ENCODE peak calls at places on chromosomes 2 and 18, in eight cellular contexts. One of them, this sample, is unnamed.

GRCh38 chr2:127145255-127145899 is 38.4 kb upstream of the BIN1 start:
- DNase-seq in astrocyte of the spinal cord: peak
- DNase-seq in astrocyte of the cerebellum: no peak
- DNase-seq in PC-9: no peak
- DNase-seq in bronchial epithelial cell: peak
- DNase-seq in suprapubic skin: no peak
- DNase-seq in CD8-positive, alpha-beta T cell: no peak
- DNase-seq in brain microvascular endothelial cell: no peak
- DNase-seq in this sample: peak

GRCh38 chr2:143152219-143152618 is 23.0 kb downstream of the ARHGAP15 start:
- DNase-seq in suprapubic skin: no peak
- DNase-seq in bronchial epithelial cell: no peak
- DNase-seq in brain microvascular endothelial cell: no peak
- DNase-seq in CD8-positive, alpha-beta T cell: no peak
- DNase-seq in astrocyte of the spinal cord: no peak
- DNase-seq in PC-9: no peak
- DNase-seq in astrocyte of the cerebellum: no peak
- DNase-seq in this sample: no peak

GRCh38 chr2:140344842-140345241 is 1564.7 kb upstream of the NXPH2 start:
- DNase-seq in astrocyte of the cerebellum: no peak
- DNase-seq in PC-9: no peak
- DNase-seq in brain microvascular endothelial cell: peak
- DNase-seq in CD8-positive, alpha-beta T cell: no peak
- DNase-seq in bronchial epithelial cell: no peak
- DNase-seq in astrocyte of the spinal cord: no peak
- DNase-seq in suprapubic skin: no peak
- DNase-seq in this sample: peak

GRCh38 chr2:152513681-152514080 is 178.7 kb downstream of the FMNL2 start:
- DNase-seq in brain microvascular endothelial cell: peak
- DNase-seq in PC-9: peak
- DNase-seq in astrocyte of the cerebellum: no peak
- DNase-seq in astrocyte of the spinal cord: peak
- DNase-seq in bronchial epithelial cell: peak
- DNase-seq in CD8-positive, alpha-beta T cell: no peak
- DNase-seq in suprapubic skin: no peak
- DNase-seq in this sample: peak

GRCh38 chr18:60568211-60568610 is 195.6 kb upstream of the MC4R start:
- DNase-seq in brain microvascular endothelial cell: no peak
- DNase-seq in bronchial epithelial cell: no peak
- DNase-seq in astrocyte of the spinal cord: no peak
- DNase-seq in astrocyte of the cerebellum: no peak
- DNase-seq in CD8-positive, alpha-beta T cell: no peak
- DNase-seq in suprapubic skin: no peak
- DNase-seq in PC-9: no peak
- DNase-seq in this sample: peak

GRCh38 chr18:73646196-73646595 is 501.4 kb downstream of the FBXO15 start:
- DNase-seq in bronchial epithelial cell: peak
- DNase-seq in astrocyte of the cerebellum: no peak
- DNase-seq in brain microvascular endothelial cell: no peak
- DNase-seq in astrocyte of the spinal cord: no peak
- DNase-seq in CD8-positive, alpha-beta T cell: no peak
- DNase-seq in PC-9: no peak
- DNase-seq in suprapubic skin: no peak
- DNase-seq in this sample: peak

GRCh38 chr2:39696072-39696471 is 30.4 kb downstream of the TMEM178A start:
- DNase-seq in bronchial epithelial cell: peak
- DNase-seq in astrocyte of the cerebellum: peak
- DNase-seq in astrocyte of the spinal cord: peak
- DNase-seq in brain microvascular endothelial cell: peak
- DNase-seq in suprapubic skin: no peak
- DNase-seq in PC-9: peak
- DNase-seq in CD8-positive, alpha-beta T cell: no peak
- DNase-seq in this sample: peak

GRCh38 chr18:76126327-76126726 is 368.7 kb downstream of the ZNF516 start:
- DNase-seq in suprapubic skin: no peak
- DNase-seq in brain microvascular endothelial cell: no peak
- DNase-seq in PC-9: no peak
- DNase-seq in bronchial epithelial cell: no peak
- DNase-seq in astrocyte of the spinal cord: no peak
- DNase-seq in CD8-positive, alpha-beta T cell: no peak
- DNase-seq in astrocyte of the cerebellum: no peak
- DNase-seq in this sample: no peak

GRCh38 chr18:9362869-9363268 is 28.3 kb downstream of the TWSG1 start:
- DNase-seq in CD8-positive, alpha-beta T cell: no peak
- DNase-seq in astrocyte of the spinal cord: no peak
- DNase-seq in suprapubic skin: no peak
- DNase-seq in PC-9: peak
- DNase-seq in astrocyte of the cerebellum: no peak
- DNase-seq in bronchial epithelial cell: peak
- DNase-seq in brain microvascular endothelial cell: no peak
- DNase-seq in this sample: no peak

GRCh38 chr18:36314754-36315153 is 17.2 kb downstream of the FHOD3 start:
- DNase-seq in CD8-positive, alpha-beta T cell: no peak
- DNase-seq in PC-9: peak
- DNase-seq in astrocyte of the cerebellum: peak
- DNase-seq in brain microvascular endothelial cell: peak
- DNase-seq in astrocyte of the spinal cord: peak
- DNase-seq in suprapubic skin: no peak
- DNase-seq in bronchial epithelial cell: peak
- DNase-seq in this sample: peak

GRCh38 chr2:176130153-176130916 is 830 bp downstream of the HOXD8 start:
- DNase-seq in astrocyte of the cerebellum: no peak
- DNase-seq in astrocyte of the spinal cord: peak
- DNase-seq in brain microvascular endothelial cell: no peak
- DNase-seq in bronchial epithelial cell: no peak
- DNase-seq in suprapubic skin: peak
- DNase-seq in PC-9: peak
- DNase-seq in CD8-positive, alpha-beta T cell: no peak
- DNase-seq in this sample: no peak

GRCh38 chr18:73677458-73677857 is 470.2 kb downstream of the FBXO15 start:
- DNase-seq in PC-9: no peak
- DNase-seq in brain microvascular endothelial cell: no peak
- DNase-seq in astrocyte of the cerebellum: no peak
- DNase-seq in suprapubic skin: no peak
- DNase-seq in bronchial epithelial cell: no peak
- DNase-seq in astrocyte of the spinal cord: no peak
- DNase-seq in CD8-positive, alpha-beta T cell: no peak
- DNase-seq in this sample: peak

GRCh38 chr2:172710584-172711024 is 25.0 kb upstream of the RAPGEF4 start:
- DNase-seq in astrocyte of the cerebellum: peak
- DNase-seq in suprapubic skin: no peak
- DNase-seq in bronchial epithelial cell: peak
- DNase-seq in astrocyte of the spinal cord: peak
- DNase-seq in CD8-positive, alpha-beta T cell: no peak
- DNase-seq in brain microvascular endothelial cell: peak
- DNase-seq in PC-9: peak
- DNase-seq in this sample: peak

GRCh38 chr2:71532327-71532726 is 79.0 kb downstream of the DYSF start:
- DNase-seq in suprapubic skin: peak
- DNase-seq in bronchial epithelial cell: no peak
- DNase-seq in brain microvascular endothelial cell: no peak
- DNase-seq in astrocyte of the spinal cord: no peak
- DNase-seq in astrocyte of the cerebellum: no peak
- DNase-seq in CD8-positive, alpha-beta T cell: no peak
- DNase-seq in PC-9: no peak
- DNase-seq in this sample: no peak

DNA sequence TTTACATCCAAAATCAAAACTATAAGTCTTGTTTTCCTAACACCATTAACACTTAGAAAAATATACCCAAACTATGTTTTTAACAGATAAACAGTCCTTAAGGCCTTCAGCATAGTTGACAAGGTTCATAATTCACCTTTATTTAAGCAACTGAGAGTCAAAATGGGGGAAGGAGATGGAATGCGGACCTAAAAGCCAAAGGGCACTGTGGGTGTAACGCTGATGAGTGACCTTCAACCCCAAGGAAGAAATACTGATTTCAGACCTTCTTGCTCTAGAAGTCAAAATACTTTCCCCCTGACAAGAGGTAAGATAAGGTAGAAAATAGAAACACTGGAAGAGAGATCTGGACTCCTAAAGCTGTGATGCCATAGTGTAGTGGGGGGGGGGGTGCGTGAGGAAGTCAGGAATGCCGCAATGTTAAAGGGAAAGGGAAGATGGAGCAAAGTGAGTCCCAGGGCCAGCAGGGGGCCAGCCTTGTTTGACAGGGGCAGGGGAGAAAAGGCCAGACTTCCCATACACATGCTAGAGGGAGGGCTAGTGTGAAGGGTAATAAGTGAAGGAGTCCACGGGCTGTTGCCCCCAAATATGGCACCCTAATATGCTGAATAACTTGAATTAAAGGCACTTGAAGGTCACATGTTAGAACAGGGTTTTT is 31.4 kb downstream of the CCDC93 start:
- DNase-seq in suprapubic skin: no peak
- DNase-seq in astrocyte of the cerebellum: no peak
- DNase-seq in astrocyte of the spinal cord: no peak
- DNase-seq in CD8-positive, alpha-beta T cell: no peak
- DNase-seq in bronchial epithelial cell: no peak
- DNase-seq in PC-9: no peak
- DNase-seq in brain microvascular endothelial cell: no peak
- DNase-seq in this sample: no peak
- TF ChIP-seq CTCF in suprapubic skin: no peak
- TF ChIP-seq CTCF in astrocyte of the cerebellum: no peak
- TF ChIP-seq CTCF in astrocyte of the spinal cord: no peak
- TF ChIP-seq CTCF in CD8-positive, alpha-beta T cell: no peak
- TF ChIP-seq CTCF in bronchial epithelial cell: no peak
- TF ChIP-seq CTCF in PC-9: no peak
- TF ChIP-seq CTCF in brain microvascular endothelial cell: peak
- TF ChIP-seq CTCF in this sample: no peak

DNA sequence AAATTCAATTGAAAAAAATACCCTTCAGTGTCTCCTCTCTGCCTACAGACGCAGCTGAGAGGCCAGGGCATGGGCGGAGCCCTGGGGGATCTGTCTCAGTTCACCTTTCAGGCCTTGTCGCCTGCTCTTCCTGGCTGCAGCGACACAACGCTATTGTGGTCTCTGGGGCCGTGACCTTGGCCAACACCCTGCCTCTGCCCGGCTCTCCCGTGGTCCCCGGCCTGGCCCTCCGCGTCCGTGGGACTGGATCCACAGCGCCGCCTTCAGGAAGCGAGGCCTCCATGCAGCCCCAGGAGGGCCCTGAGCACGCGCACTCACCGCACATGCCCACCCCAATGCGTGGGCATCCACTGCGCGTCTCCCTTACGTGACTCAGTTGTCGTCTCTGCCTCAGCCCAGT is 81.1 kb downstream of the MRPS9 start:
- DNase-seq in brain microvascular endothelial cell: no peak
- DNase-seq in bronchial epithelial cell: no peak
- DNase-seq in astrocyte of the cerebellum: no peak
- DNase-seq in PC-9: no peak
- DNase-seq in suprapubic skin: no peak
- DNase-seq in CD8-positive, alpha-beta T cell: no peak
- DNase-seq in astrocyte of the spinal cord: no peak
- DNase-seq in this sample: no peak
- TF ChIP-seq CTCF in brain microvascular endothelial cell: peak
- TF ChIP-seq CTCF in bronchial epithelial cell: peak
- TF ChIP-seq CTCF in astrocyte of the cerebellum: peak
- TF ChIP-seq CTCF in PC-9: no peak
- TF ChIP-seq CTCF in suprapubic skin: no peak
- TF ChIP-seq CTCF in CD8-positive, alpha-beta T cell: no peak
- TF ChIP-seq CTCF in astrocyte of the spinal cord: peak
- TF ChIP-seq CTCF in this sample: peak

DNA sequence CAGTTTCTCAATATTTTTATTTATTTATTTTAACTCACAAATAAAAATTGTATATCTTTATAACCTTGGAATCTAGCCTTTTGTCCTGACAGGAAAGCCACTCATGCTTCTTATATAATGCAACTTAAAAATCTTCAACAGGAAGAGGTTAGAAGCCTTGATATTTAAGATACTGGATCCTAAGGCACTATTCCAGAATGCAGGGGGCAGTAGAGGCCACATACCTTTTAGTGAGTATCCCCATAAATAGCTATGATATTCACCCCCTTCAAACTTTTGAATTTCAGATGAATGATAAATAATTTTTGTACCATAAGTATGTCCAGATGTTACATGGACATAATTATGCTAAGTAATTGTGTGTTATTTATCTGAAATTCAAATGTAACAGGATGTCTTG is 592.7 kb upstream of the VRK2 start:
- DNase-seq in astrocyte of the cerebellum: no peak
- DNase-seq in PC-9: no peak
- DNase-seq in CD8-positive, alpha-beta T cell: no peak
- DNase-seq in astrocyte of the spinal cord: no peak
- DNase-seq in brain microvascular endothelial cell: no peak
- DNase-seq in suprapubic skin: no peak
- DNase-seq in bronchial epithelial cell: no peak
- DNase-seq in this sample: no peak
- TF ChIP-seq CTCF in astrocyte of the cerebellum: peak
- TF ChIP-seq CTCF in PC-9: peak
- TF ChIP-seq CTCF in CD8-positive, alpha-beta T cell: no peak
- TF ChIP-seq CTCF in astrocyte of the spinal cord: no peak
- TF ChIP-seq CTCF in brain microvascular endothelial cell: peak
- TF ChIP-seq CTCF in suprapubic skin: no peak
- TF ChIP-seq CTCF in bronchial epithelial cell: no peak
- TF ChIP-seq CTCF in this sample: peak

GRCh38 chr2:133666621-133667020 is 98.4 kb upstream of the NCKAP5 start:
- DNase-seq in suprapubic skin: no peak
- DNase-seq in astrocyte of the spinal cord: no peak
- DNase-seq in CD8-positive, alpha-beta T cell: no peak
- DNase-seq in astrocyte of the cerebellum: no peak
- DNase-seq in bronchial epithelial cell: peak
- DNase-seq in brain microvascular endothelial cell: peak
- DNase-seq in PC-9: no peak
- DNase-seq in this sample: peak
- TF ChIP-seq CTCF in suprapubic skin: no peak
- TF ChIP-seq CTCF in astrocyte of the spinal cord: no peak
- TF ChIP-seq CTCF in CD8-positive, alpha-beta T cell: no peak
- TF ChIP-seq CTCF in astrocyte of the cerebellum: no peak
- TF ChIP-seq CTCF in bronchial epithelial cell: no peak
- TF ChIP-seq CTCF in brain microvascular endothelial cell: no peak
- TF ChIP-seq CTCF in PC-9: no peak
- TF ChIP-seq CTCF in this sample: no peak

GRCh38 chr2:207710814-207711740 is at the start of gene CCNYL1:
- DNase-seq in astrocyte of the cerebellum: peak
- DNase-seq in astrocyte of the spinal cord: peak
- DNase-seq in brain microvascular endothelial cell: peak
- DNase-seq in PC-9: peak
- DNase-seq in bronchial epithelial cell: peak
- DNase-seq in CD8-positive, alpha-beta T cell: peak
- DNase-seq in suprapubic skin: peak
- DNase-seq in this sample: peak
- TF ChIP-seq CTCF in astrocyte of the cerebellum: no peak
- TF ChIP-seq CTCF in astrocyte of the spinal cord: peak
- TF ChIP-seq CTCF in brain microvascular endothelial cell: peak
- TF ChIP-seq CTCF in PC-9: no peak
- TF ChIP-seq CTCF in bronchial epithelial cell: peak
- TF ChIP-seq CTCF in CD8-positive, alpha-beta T cell: no peak
- TF ChIP-seq CTCF in suprapubic skin: no peak
- TF ChIP-seq CTCF in this sample: peak

GRCh38 chr2:27582695-27583389 is at the start of gene ZNF512:
- DNase-seq in PC-9: peak
- DNase-seq in astrocyte of the cerebellum: peak
- DNase-seq in bronchial epithelial cell: peak
- DNase-seq in suprapubic skin: peak
- DNase-seq in brain microvascular endothelial cell: peak
- DNase-seq in astrocyte of the spinal cord: peak
- DNase-seq in CD8-positive, alpha-beta T cell: peak
- DNase-seq in this sample: peak
- TF ChIP-seq CTCF in PC-9: no peak
- TF ChIP-seq CTCF in astrocyte of the cerebellum: no peak
- TF ChIP-seq CTCF in bronchial epithelial cell: peak
- TF ChIP-seq CTCF in suprapubic skin: peak
- TF ChIP-seq CTCF in brain microvascular endothelial cell: peak
- TF ChIP-seq CTCF in astrocyte of the spinal cord: no peak
- TF ChIP-seq CTCF in CD8-positive, alpha-beta T cell: no peak
- TF ChIP-seq CTCF in this sample: no peak

GRCh38 chr2:196337618-196337953 is 166.2 kb upstream of the STK17B start:
- DNase-seq in CD8-positive, alpha-beta T cell: no peak
- DNase-seq in PC-9: no peak
- DNase-seq in suprapubic skin: no peak
- DNase-seq in astrocyte of the cerebellum: no peak
- DNase-seq in astrocyte of the spinal cord: no peak
- DNase-seq in bronchial epithelial cell: no peak
- DNase-seq in brain microvascular endothelial cell: no peak
- DNase-seq in this sample: no peak
- TF ChIP-seq CTCF in CD8-positive, alpha-beta T cell: peak
- TF ChIP-seq CTCF in PC-9: peak
- TF ChIP-seq CTCF in suprapubic skin: no peak
- TF ChIP-seq CTCF in astrocyte of the cerebellum: no peak
- TF ChIP-seq CTCF in astrocyte of the spinal cord: no peak
- TF ChIP-seq CTCF in bronchial epithelial cell: no peak
- TF ChIP-seq CTCF in brain microvascular endothelial cell: no peak
- TF ChIP-seq CTCF in this sample: no peak

This sample was measured in cardiac fibroblast.